ENCODE peak calls at places on chromosomes 3 and 15, in nine cellular contexts. X is endothelial cell, Q is astrocyte of the spinal cord, F is tibial artery, H is fibroblast of mammary gland, S is right lobe of liver, K is nephron progenitor cell, B is natural killer cell, U is heart right ventricle. W is an unnamed sample.

GRCh38 chr3:11095932-11096265 is 58.4 kb upstream of the HRH1 start:
- DNase-seq in X (no peak), K (no peak), S (no peak), B (no peak), Q (no peak), F (no peak), U (no peak), H (no peak), W (no peak)

GRCh38 chr15:81327526-81327925 is 3.6 kb upstream of the STARD5 start:
- DNase-seq in K (no peak), X (no peak), Q (peak), B (no peak), F (no peak), H (peak), U (no peak), S (no peak), W (no peak)

GRCh38 chr3:6287063-6287462 is 573.9 kb upstream of the GRM7 start:
- DNase-seq in S (no peak), Q (peak), F (no peak), X (no peak), K (no peak), U (no peak), B (no peak), H (no peak), W (no peak)

GRCh38 chr15:73982251-73982962 is 9.7 kb downstream of the STOML1 start:
- DNase-seq in U (peak), F (peak), K (no peak), Q (peak), S (peak), H (peak), B (no peak), X (no peak), W (no peak)

GRCh38 chr3:24220859-24221657 is 273.6 kb downstream of the THRB start:
- DNase-seq in X (no peak), F (peak), K (no peak), Q (peak), U (no peak), B (no peak), S (no peak), H (peak), W (no peak)

GRCh38 chr3:17006143-17006839 is 121.5 kb downstream of the PLCL2 start:
- DNase-seq in F (no peak), K (no peak), X (no peak), Q (no peak), B (no peak), H (peak), S (no peak), U (no peak), W (no peak)

GRCh38 chr15:31516874-31517273 is 190.2 kb downstream of the KLF13 start:
- DNase-seq in U (no peak), B (no peak), F (no peak), K (no peak), S (no peak), H (no peak), Q (no peak), X (no peak), W (no peak)

GRCh38 chr3:71591106-71591505 is 7.6 kb upstream of the FOXP1 start:
- DNase-seq in U (no peak), B (no peak), K (no peak), X (no peak), S (no peak), Q (no peak), F (no peak), H (no peak), W (no peak)

GRCh38 chr15:63634154-63634553 is 37.0 kb downstream of the FBXL22 start:
- DNase-seq in K (no peak), X (no peak), S (no peak), H (no peak), Q (no peak), B (no peak), F (no peak), U (no peak), W (no peak)

GRCh38 chr3:40366203-40367162 is 20.5 kb upstream of the ENTPD3 start:
- DNase-seq in B (no peak), Q (peak), X (no peak), H (peak), S (no peak), U (no peak), F (no peak), K (no peak), W (no peak)

GRCh38 chr3:23656199-23656598 is 149.6 kb upstream of the UBE2E1 start:
- DNase-seq in Q (no peak), K (no peak), H (no peak), X (no peak), B (no peak), F (no peak), U (no peak), S (no peak), W (no peak)

GRCh38 chr3:42066516-42067181 is 24.5 kb upstream of the TRAK1 start:
- DNase-seq in S (no peak), F (no peak), B (no peak), X (no peak), U (no peak), H (peak), K (no peak), Q (peak), W (no peak)

GRCh38 chr3:152349397-152349796 is 80.7 kb downstream of the MBNL1 start:
- DNase-seq in U (no peak), X (no peak), K (no peak), H (peak), B (no peak), S (no peak), F (no peak), Q (peak), W (no peak)

GRCh38 chr15:34336947-34337556 is 529 bp downstream of the SLC12A6 start:
- DNase-seq in B (no peak), K (peak), U (no peak), Q (no peak), X (peak), S (peak), H (no peak), F (no peak), W (no peak)

GRCh38 chr15:77042955-77043920 is 27.7 kb downstream of the TSPAN3 start:
- DNase-seq in S (no peak), Q (no peak), X (no peak), H (no peak), F (no peak), U (no peak), K (no peak), B (no peak), W (no peak)

GRCh38 chr3:99410789-99411311 is 227.5 kb upstream of the COL8A1 start:
- DNase-seq in Q (peak), H (peak), B (no peak), F (no peak), X (no peak), S (no peak), K (peak), U (no peak), W (no peak)

GRCh38 chr15:53586815-53587214 is 172.6 kb downstream of the WDR72 start:
- DNase-seq in K (peak), S (peak), U (no peak), X (peak), Q (peak), H (peak), B (no peak), F (no peak), W (no peak)
- TF ChIP-seq CTCF in K (peak), S (peak), U (no peak), X (peak), Q (peak), H (peak), B (no peak), F (no peak), W (peak)

DNA sequence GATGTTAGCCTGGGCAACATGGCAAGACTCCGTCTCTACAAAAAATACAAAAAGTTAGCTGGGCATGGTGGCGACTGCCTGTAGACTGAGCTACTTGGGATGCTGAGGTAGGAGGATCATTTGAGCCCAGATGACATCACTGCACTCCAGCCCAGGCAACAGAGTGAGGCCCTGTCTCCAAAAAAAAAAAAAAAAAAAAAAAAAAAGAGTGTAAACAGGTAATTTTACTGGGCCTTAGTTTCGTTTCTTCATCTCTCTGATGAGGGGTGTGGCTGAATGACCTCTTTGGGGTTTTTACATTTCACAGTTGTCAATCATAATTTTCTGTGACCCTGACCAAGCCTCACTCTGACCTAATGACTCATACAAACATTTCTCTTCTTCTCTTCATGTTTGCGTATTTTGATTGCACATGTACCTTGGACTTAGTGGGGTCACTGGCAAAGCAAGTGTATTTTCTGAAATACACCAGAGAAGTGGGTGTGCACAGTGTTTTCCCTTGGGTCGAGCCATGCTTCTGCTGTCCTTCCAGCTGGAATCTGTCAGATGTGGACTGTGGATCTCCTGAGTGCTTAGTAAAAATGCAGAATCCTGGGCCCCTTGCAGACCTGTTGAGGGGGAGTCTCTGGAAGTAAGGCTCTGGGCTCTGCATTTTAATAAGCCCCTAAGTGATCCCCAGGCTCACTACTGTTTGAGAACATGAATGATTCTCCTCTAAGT is 140.5 kb downstream of the FNDC3B start:
- DNase-seq in X (no peak), Q (no peak), K (no peak), F (no peak), H (no peak), B (no peak), S (peak), U (no peak), W (no peak)
- TF ChIP-seq CTCF in X (no peak), Q (no peak), K (no peak), F (no peak), H (no peak), B (no peak), S (no peak), U (no peak), W (no peak)

DNA sequence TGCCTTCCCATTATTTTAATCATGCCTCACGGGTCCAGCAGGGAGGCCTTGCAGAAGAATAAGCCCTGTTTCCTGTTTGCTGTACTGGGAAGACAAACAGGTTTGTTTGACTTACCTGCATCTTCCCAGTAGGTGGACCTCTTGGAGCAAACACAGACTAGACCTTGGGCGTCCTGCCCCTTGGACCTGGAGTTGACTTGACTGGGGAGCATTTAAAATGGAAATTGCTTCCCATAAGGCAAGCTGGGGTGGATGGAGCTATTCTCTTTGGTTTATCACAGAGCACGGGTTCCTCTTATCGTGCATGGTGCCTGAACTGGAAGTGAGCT is 151.4 kb downstream of the RPLP1 start:
- DNase-seq in X (peak), B (no peak), S (peak), K (no peak), H (no peak), F (no peak), U (no peak), Q (no peak), W (no peak)
- TF ChIP-seq CTCF in X (no peak), B (no peak), S (peak), K (no peak), H (no peak), F (no peak), U (no peak), Q (no peak), W (no peak)

DNA sequence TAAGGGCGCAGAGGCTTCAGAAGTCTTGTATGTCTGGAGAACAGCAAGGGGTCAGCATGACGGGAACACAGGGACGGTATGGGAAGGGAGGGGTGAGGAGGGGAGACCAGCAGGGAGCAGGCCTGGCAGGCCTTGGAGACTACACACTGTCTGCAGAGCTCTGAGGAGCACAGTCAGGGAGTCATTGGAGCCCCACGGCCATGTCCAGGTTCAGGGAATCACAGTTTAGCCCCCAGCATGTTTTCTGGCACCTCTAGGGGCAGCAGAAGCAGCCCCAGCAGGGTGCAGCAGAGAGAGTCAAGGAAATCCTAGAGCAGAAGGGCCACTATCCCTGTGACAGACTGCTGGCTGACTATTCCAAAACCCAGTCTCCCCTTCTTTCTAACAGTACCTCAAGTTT is 3.2 kb downstream of the LAMP3 start:
- DNase-seq in K (no peak), X (no peak), Q (no peak), B (no peak), F (no peak), H (no peak), U (no peak), S (no peak), W (no peak)
- TF ChIP-seq CTCF in K (no peak), X (no peak), Q (peak), B (no peak), F (no peak), H (peak), U (no peak), S (no peak), W (peak)

GRCh38 chr3:52234516-52235447 is 4.2 kb downstream of the TWF2 start:
- DNase-seq in F (peak), X (no peak), S (no peak), B (no peak), U (no peak), H (no peak), K (no peak), Q (no peak), W (no peak)

GRCh38 chr3:52232279-52233107 is 6.5 kb downstream of the TWF2 start:
- DNase-seq in K (no peak), H (no peak), Q (no peak), X (no peak), U (no peak), F (peak), B (no peak), S (no peak), W (no peak)

GRCh38 chr3:52233968-52234367 is 5.0 kb downstream of the TWF2 start:
- DNase-seq in H (no peak), X (no peak), S (peak), F (peak), U (no peak), Q (no peak), B (no peak), K (no peak), W (no peak)

GRCh38 chr3:52231502-52232278 is 6.2 kb upstream of the TLR9 start:
- DNase-seq in U (peak), B (peak), F (no peak), Q (no peak), S (peak), H (peak), K (peak), X (peak), W (peak)

DNA sequence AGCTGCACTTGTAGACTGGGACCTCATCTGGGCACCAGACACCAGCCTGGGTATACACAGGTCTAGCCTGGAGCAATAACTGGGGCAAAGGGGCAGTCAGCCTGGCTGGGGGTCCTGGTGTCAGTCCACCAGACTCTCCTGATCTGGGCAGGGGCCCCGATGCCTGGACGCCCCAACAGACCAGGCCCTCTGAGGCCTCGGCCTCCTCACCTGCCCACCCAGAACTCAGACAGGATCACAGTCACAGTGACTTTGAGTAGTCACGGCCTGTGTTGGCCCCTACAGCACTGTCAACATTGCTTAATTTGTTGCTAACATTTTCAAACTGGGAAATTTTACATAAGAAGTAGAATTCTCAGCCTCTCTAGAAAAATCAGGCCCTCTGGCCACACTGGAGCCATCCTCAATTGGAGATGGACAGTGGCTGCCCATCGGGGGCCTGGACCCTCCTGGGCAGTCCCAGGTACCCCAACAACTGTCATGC is 5.8 kb downstream of the TWF2 start:
- DNase-seq in S (peak), K (no peak), F (peak), H (no peak), B (no peak), Q (no peak), X (no peak), U (no peak), W (no peak)
- TF ChIP-seq CTCF in S (no peak), K (no peak), F (no peak), H (no peak), B (no peak), Q (no peak), X (no peak), U (no peak), W (no peak)

GRCh38 chr3:72976182-72976825 is 20.3 kb upstream of the PPP4R2 start:
- DNase-seq in F (no peak), S (no peak), B (no peak), X (no peak), H (peak), U (no peak), K (no peak), Q (no peak), W (no peak)

GRCh38 chr3:72973786-72974185 is 22.8 kb upstream of the PPP4R2 start:
- DNase-seq in X (no peak), B (no peak), Q (no peak), K (no peak), F (no peak), H (no peak), U (no peak), S (no peak), W (no peak)

GRCh38 chr3:72974956-72975355 is 21.7 kb upstream of the PPP4R2 start:
- DNase-seq in F (no peak), U (no peak), H (no peak), S (no peak), B (no peak), Q (no peak), X (no peak), K (no peak), W (no peak)

GRCh38 chr3:72977060-72977459 is 19.6 kb upstream of the PPP4R2 start:
- DNase-seq in U (no peak), B (no peak), K (no peak), H (peak), Q (no peak), X (no peak), S (no peak), F (no peak), W (no peak)

GRCh38 chr3:72977463-72977862 is 19.1 kb upstream of the PPP4R2 start:
- DNase-seq in S (no peak), H (no peak), Q (no peak), X (no peak), F (no peak), B (no peak), K (no peak), U (no peak), W (no peak)
- TF ChIP-seq CTCF in S (no peak), H (no peak), Q (no peak), X (peak), F (no peak), B (no peak), K (no peak), U (no peak), W (no peak)

W was measured in type B pancreatic cell.